ENCODE peak calls at places on chromosomes 6 and 20, in seven cellular contexts. I, C, O, D, T, E and W are unnamed samples.

GRCh38 chr6:98716341-98716740 is 118.0 kb upstream of the POU3F2 start:
- DNase-seq in C (no peak), D (no peak), I (no peak), T (no peak), E (no peak), O (no peak), W (no peak)

GRCh38 chr6:118456982-118457381 is 91.1 kb upstream of the PLN start:
- DNase-seq in C (no peak), T (no peak), I (no peak), E (no peak), D (no peak), O (no peak), W (no peak)

GRCh38 chr6:113416166-113416565 is 441.0 kb upstream of the MARCKS start:
- DNase-seq in T (no peak), O (no peak), E (no peak), I (no peak), D (no peak), C (no peak), W (no peak)

GRCh38 chr20:36752582-36752981 is 6.7 kb upstream of the NDRG3 start:
- DNase-seq in C (no peak), I (no peak), T (no peak), O (no peak), D (no peak), E (no peak), W (no peak)

GRCh38 chr20:62627901-62628612 is 14.2 kb upstream of the SLCO4A1 start:
- DNase-seq in E (no peak), O (no peak), D (peak), I (peak), T (no peak), C (peak), W (no peak)

GRCh38 chr20:15236812-15237211 is 899.4 kb upstream of the FLRT3 start:
- DNase-seq in I (peak), D (peak), E (no peak), T (peak), C (peak), O (no peak), W (no peak)

GRCh38 chr6:7229376-7230326 is 83.3 kb downstream of the SSR1 start:
- DNase-seq in C (no peak), I (no peak), T (no peak), E (no peak), D (no peak), O (no peak), W (no peak)

GRCh38 chr20:37529968-37530600 is 2.4 kb upstream of the BLCAP start:
- DNase-seq in O (no peak), E (no peak), T (no peak), C (no peak), I (no peak), D (no peak), W (no peak)

GRCh38 chr6:85382541-85382940 is 67.3 kb upstream of the NT5E start:
- DNase-seq in O (no peak), T (no peak), D (no peak), I (no peak), E (no peak), C (no peak), W (no peak)

GRCh38 chr20:3924304-3925112 is 35.3 kb downstream of the PANK2 start:
- DNase-seq in I (no peak), D (no peak), T (no peak), C (no peak), E (no peak), O (no peak), W (no peak)

GRCh38 chr20:35845561-35845960 is 73.7 kb downstream of the PHF20 start:
- DNase-seq in I (no peak), O (no peak), T (no peak), C (no peak), D (no peak), E (no peak), W (no peak)

GRCh38 chr6:100177956-100178355 is 183.9 kb upstream of the MCHR2 start:
- DNase-seq in D (no peak), O (no peak), C (no peak), E (no peak), I (no peak), T (no peak), W (peak)

GRCh38 chr6:36596359-36596758 is 2.2 kb downstream of the SRSF3 start:
- DNase-seq in D (no peak), O (no peak), E (no peak), T (no peak), C (no peak), I (no peak), W (no peak)